ENCODE peak calls at places on chromosomes 13 and 19, in five cellular contexts. O, F, Q, R and B are unnamed samples.

GRCh38 chr19:3740431-3740830 is 21.1 kb downstream of the APBA3 start:
- DNase-seq in F (no peak), Q (no peak), O (no peak), R (no peak), B (no peak)

GRCh38 chr13:92612892-92613291 is 613.7 kb upstream of the GPC6 start:
- DNase-seq in R (no peak), Q (no peak), O (no peak), F (no peak), B (no peak)

GRCh38 chr19:44587863-44588752 is 25.3 kb upstream of the IGSF23 start:
- DNase-seq in Q (no peak), R (no peak), F (no peak), O (no peak), B (no peak)

GRCh38 chr13:59112375-59112774 is 1051.4 kb downstream of the DIAPH3 start:
- DNase-seq in Q (peak; percentile 5), R (no peak), O (peak; percentile 30), F (no peak), B (peak; percentile 29)

GRCh38 chr13:76512676-76513277 is 373.4 kb downstream of the KCTD12 start:
- DNase-seq in F (no peak), R (no peak), O (no peak), Q (peak; percentile 11), B (no peak)

GRCh38 chr19:20565321-20566018 is at the start of gene ZNF737:
- DNase-seq in Q (peak; percentile 88), R (peak; percentile 95), F (peak; percentile 91), O (peak; percentile 97), B (peak; percentile 93)

GRCh38 chr19:13681509-13681908 is 82.8 kb upstream of the MRI1 start:
- DNase-seq in F (no peak), R (no peak), Q (no peak), O (no peak), B (no peak)

GRCh38 chr13:79780240-79780639 is 299.3 kb downstream of the NDFIP2 start:
- DNase-seq in F (no peak), Q (no peak), R (no peak), O (no peak), B (no peak)

GRCh38 chr13:51921790-51922740 is 60.3 kb downstream of the CCDC70 start:
- DNase-seq in F (no peak), O (no peak), R (no peak), Q (no peak), B (no peak)

GRCh38 chr19:45152504-45153338 is 8.1 kb downstream of the NKPD1 start:
- DNase-seq in F (peak; percentile 63), O (peak; percentile 58), R (peak; percentile 66), Q (peak; percentile 80), B (peak; percentile 56)

GRCh38 chr13:34627905-34628682 is 314.0 kb upstream of the NBEA start:
- DNase-seq in Q (no peak), R (no peak), F (no peak), O (no peak), B (no peak)

GRCh38 chr13:72437458-72437857 is 290.0 kb downstream of the MZT1 start:
- DNase-seq in Q (no peak), F (no peak), R (no peak), O (no peak), B (no peak)

GRCh38 chr13:86788624-86789023 is 882.5 kb upstream of the SLITRK5 start:
- DNase-seq in R (no peak), Q (no peak), F (no peak), O (no peak), B (no peak)

GRCh38 chr13:30998548-30999140 is 66.2 kb downstream of the TEX26 start:
- DNase-seq in R (no peak), O (peak; percentile 72), Q (peak; percentile 77), F (no peak), B (no peak)

GRCh38 chr13:107743100-107743499 is 472.2 kb downstream of the LIG4 start:
- DNase-seq in F (no peak), R (no peak), O (no peak), Q (no peak), B (no peak)

GRCh38 chr19:35153701-35154534 is 617 bp upstream of the FXYD5 start:
- DNase-seq in O (peak; percentile 44), Q (peak; percentile 79), R (peak; percentile 68), F (no peak), B (peak; percentile 68)

GRCh38 chr19:30450101-30450500 is 77.9 kb downstream of the ZNF536 start:
- DNase-seq in R (no peak), O (peak; percentile 70), Q (peak; percentile 84), F (no peak), B (no peak)

GRCh38 chr19:38389101-38389925 is 816 bp downstream of the SPRED3 start:
- DNase-seq in F (peak; percentile 50), R (no peak), O (peak; percentile 31), Q (peak; percentile 80), B (no peak)

GRCh38 chr19:15875075-15875474 is 22.8 kb downstream of the CYP4F2 start:
- DNase-seq in R (no peak), O (no peak), F (no peak), Q (no peak), B (no peak)

GRCh38 chr13:40352385-40352778 is 314.1 kb downstream of the FOXO1 start:
- DNase-seq in Q (no peak), F (no peak), O (no peak), R (no peak), B (no peak)
- H3K4me1 ChIP-seq in Q (no peaks in the 10 kb centered on the region), F (no peaks in the 10 kb centered on the region), O (no peaks in the 10 kb centered on the region), R (peaks cover 16% of the 10 kb centered on the region), B (no peaks in the 10 kb centered on the region)

DNA sequence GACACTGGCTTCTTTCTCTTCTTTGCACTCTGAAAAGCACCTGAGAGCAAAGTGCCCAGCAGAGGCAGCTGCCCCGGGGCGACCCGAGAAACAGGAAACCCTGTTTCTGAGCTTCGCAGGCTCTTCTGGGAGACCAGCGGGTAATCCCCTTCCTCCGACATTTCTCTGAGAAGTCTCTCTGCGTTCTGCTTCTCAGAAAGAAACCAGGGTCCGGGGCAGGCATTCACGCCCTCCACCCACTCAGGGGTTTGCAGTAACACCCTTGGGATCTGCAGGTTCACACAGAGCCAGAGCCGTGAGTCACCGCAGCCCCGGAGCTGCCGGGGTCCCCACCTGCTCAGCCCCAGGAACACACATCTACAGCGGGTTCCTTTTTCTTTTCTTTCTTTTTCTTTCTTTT is 86.0 kb downstream of the GADD45B start:
- DNase-seq in R (peak; percentile 42), O (no peak), Q (no peak), F (no peak), B (no peak)
- H3K4me3 ChIP-seq in R (peak overlapping the region; percentile 34), O (no peak overlapping the region), Q (no peak overlapping the region), F (peak overlapping the region; percentile 12), B (no peak overlapping the region)

GRCh38 chr19:55339225-55340143 is at the start of gene KMT5C:
- DNase-seq in R (peak; percentile 100), Q (peak; percentile 97), F (peak; percentile 100), O (peak; percentile 100), B (peak; percentile 100)
- TF ChIP-seq CTCF in R (peak; percentile 37), Q (peak; percentile 33), F (peak; percentile 28), O (peak; percentile 26), B (peak; percentile 25)

GRCh38 chr13:40564342-40564997 is 102.0 kb downstream of the FOXO1 start:
- DNase-seq in F (no peak), Q (no peak), R (no peak), O (no peak), B (no peak)

GRCh38 chr13:40563350-40564125 is 102.9 kb downstream of the FOXO1 start:
- DNase-seq in F (no peak), Q (peak; percentile 17), R (no peak), O (no peak), B (no peak)

GRCh38 chr13:40566811-40567210 is 99.6 kb downstream of the FOXO1 start:
- DNase-seq in F (no peak), O (no peak), R (no peak), Q (no peak), B (no peak)

GRCh38 chr13:40562975-40563349 is 103.5 kb downstream of the FOXO1 start:
- DNase-seq in O (no peak), R (peak; percentile 54), F (no peak), Q (no peak), B (no peak)

GRCh38 chr13:40565282-40566148 is 100.9 kb downstream of the FOXO1 start:
- DNase-seq in R (no peak), F (no peak), Q (no peak), O (no peak), B (no peak)
- H3K4me1 ChIP-seq in R (peaks cover 71% of the 10 kb centered on the region), F (no peaks in the 10 kb centered on the region), Q (peaks cover 8% of the 10 kb centered on the region), O (no peaks in the 10 kb centered on the region), B (peaks cover 21% of the 10 kb centered on the region)

DNA sequence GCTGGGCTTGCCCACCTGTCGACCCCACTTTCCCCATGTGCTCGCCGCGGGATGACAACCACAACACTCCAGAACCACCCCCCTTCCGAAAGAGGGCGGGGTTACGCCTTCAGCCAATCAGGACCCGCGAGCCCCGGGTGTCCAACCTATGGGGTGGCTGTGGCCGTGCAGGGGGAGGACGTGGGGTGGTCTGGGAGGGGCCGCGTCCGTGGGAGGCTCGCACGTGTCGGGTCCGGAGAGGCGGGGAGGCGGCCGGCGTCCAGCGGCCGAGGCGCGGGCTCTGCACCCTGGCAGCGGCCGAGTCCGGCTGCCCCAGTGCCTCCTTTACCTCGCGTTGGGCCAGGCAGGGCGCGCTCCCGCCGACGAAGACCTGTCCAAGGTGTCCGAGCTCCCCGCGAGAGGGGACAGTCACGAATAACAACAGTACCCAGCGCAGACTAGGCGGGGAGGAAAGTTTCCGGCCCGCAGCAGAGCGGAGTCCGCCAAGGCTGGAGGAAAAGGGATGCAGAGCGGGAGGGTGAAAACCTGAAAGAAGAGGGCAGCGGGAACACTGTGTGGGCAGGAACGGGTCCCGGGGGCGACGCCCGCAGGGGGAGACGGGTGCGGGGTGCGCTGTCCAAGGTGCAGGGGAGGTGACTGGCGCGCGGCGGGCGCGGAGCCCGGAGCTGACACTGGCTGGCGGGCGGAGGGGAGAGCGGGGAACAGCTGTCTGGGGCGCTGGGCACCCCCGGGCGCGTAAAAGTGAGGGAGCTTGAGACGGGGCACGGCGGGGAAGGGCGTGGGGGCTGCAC is 896 bp downstream of the ENOX1 start:
- DNase-seq in O (peak; percentile 87), F (peak; percentile 60), Q (peak; percentile 89), R (peak; percentile 60), B (peak; percentile 71)
- H3K4me3 ChIP-seq in O (peak overlapping the region; percentile 73), F (peak overlapping the region; percentile 53), Q (peak overlapping the region; percentile 72), R (peak overlapping the region; percentile 61), B (no peak overlapping the region)

GRCh38 chr19:42176990-42177685 is 40.3 kb downstream of the DEDD2 start:
- DNase-seq in Q (peak; percentile 91), F (peak; percentile 78), R (peak; percentile 80), O (peak; percentile 93), B (peak; percentile 66)

GRCh38 chr19:42176649-42176989 is 40.9 kb downstream of the DEDD2 start:
- DNase-seq in O (no peak), F (no peak), Q (peak; percentile 82), R (no peak), B (no peak)

GRCh38 chr19:42179501-42179817 is 38.0 kb downstream of the DEDD2 start:
- DNase-seq in R (no peak), O (no peak), F (no peak), Q (no peak), B (no peak)

GRCh38 chr19:42177686-42178019 is 39.8 kb downstream of the DEDD2 start:
- DNase-seq in O (no peak), Q (no peak), F (no peak), R (no peak), B (no peak)

GRCh38 chr19:42178791-42179500 is 38.5 kb downstream of the DEDD2 start:
- DNase-seq in O (peak; percentile 58), F (no peak), Q (peak; percentile 74), R (no peak), B (no peak)
- TF ChIP-seq CTCF in O (peak; percentile 60), F (no peak), Q (peak; percentile 50), R (peak; percentile 10), B (no peak)

DNA sequence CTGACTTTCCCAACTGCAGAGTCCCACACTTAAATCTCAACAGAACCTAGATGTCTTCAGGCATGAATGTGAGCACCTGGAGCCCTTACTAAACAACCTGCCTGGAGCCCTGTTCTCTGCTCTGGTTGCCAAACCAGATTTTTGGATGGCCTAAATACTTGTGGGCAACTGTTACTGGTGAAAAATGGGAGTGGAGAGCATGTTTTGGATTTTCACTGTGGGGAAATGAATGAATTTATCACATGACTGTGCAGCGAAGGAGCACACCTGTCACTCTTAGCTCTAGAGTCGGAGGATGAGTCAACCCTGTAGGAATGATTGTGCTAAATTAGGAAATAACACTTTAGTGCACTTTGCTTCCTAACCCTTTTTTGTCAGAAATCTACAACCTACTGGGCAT is 30.3 kb downstream of the SHISA2 start:
- DNase-seq in F (no peak), O (no peak), R (no peak), Q (no peak), B (no peak)
- H3K4me1 ChIP-seq in F (no peaks in the 10 kb centered on the region), O (peaks cover 4% of the 10 kb centered on the region), R (peaks cover 29% of the 10 kb centered on the region), Q (no peaks in the 10 kb centered on the region), B (no peaks in the 10 kb centered on the region)